ENCODE peak calls at places on chromosomes 11 and 22, in four cellular contexts. T is HL-60, C is transverse colon, Y is spleen. X is an unnamed sample.

GRCh38 chr11:13958596-13958995 is 3.9 kb upstream of the SPON1 start:
- DNase-seq in Y (no peak), C (no peak), T (no peak), X (no peak)

GRCh38 chr11:12066799-12067508 is 43.4 kb upstream of the MICAL2 start:
- DNase-seq in Y (no peak), C (peak; percentile 67), T (peak; percentile 86), X (no peak)

GRCh38 chr11:67504023-67504949 is 877 bp downstream of the PITPNM1 start:
- DNase-seq in C (peak; percentile 37), Y (peak; percentile 88), T (no peak), X (no peak)

GRCh38 chr11:2523821-2524391 is 79.1 kb downstream of the KCNQ1 start:
- DNase-seq in Y (peak; percentile 66), C (peak; percentile 3), T (no peak), X (no peak)

GRCh38 chr11:62143727-62144126 is 19.9 kb downstream of the INCENP start:
- DNase-seq in C (no peak), T (no peak), Y (peak; percentile 41), X (peak; percentile 10)

GRCh38 chr22:46239261-46240048 is 10.6 kb downstream of the CDPF1 start:
- DNase-seq in C (no peak), Y (peak; percentile 53), T (peak; percentile 44), X (no peak)

GRCh38 chr22:31378123-31378522 is 21.3 kb upstream of the DRG1 start:
- DNase-seq in C (no peak), T (no peak), Y (no peak), X (no peak)

GRCh38 chr11:2574043-2574552 is 125.7 kb downstream of the KCNQ1OT1 start:
- DNase-seq in C (peak; percentile 4), Y (peak; percentile 46), T (no peak), X (no peak)

GRCh38 chr11:110903830-110904229 is 191.6 kb upstream of the ARHGAP20 start:
- DNase-seq in T (no peak), C (no peak), Y (no peak), X (no peak)

GRCh38 chr11:2800655-2801531 is 84.7 kb downstream of the CDKN1C start:
- DNase-seq in T (no peak), C (peak; percentile 3), Y (peak; percentile 56), X (peak; percentile 13)

GRCh38 chr11:119103793-119104192 is 2.1 kb upstream of the DPAGT1 start:
- DNase-seq in Y (peak; percentile 12), C (no peak), T (peak; percentile 59), X (no peak)

GRCh38 chr11:85810871-85811611 is at the start of gene SYTL2:
- DNase-seq in Y (peak; percentile 92), C (peak; percentile 88), T (peak; percentile 59), X (peak; percentile 66)
- TF ChIP-seq CTCF in Y (no peak), C (no peak), T (no peak), X (no peak)

GRCh38 chr11:16942917-16943316 is 71.3 kb downstream of the PLEKHA7 start:
- DNase-seq in T (no peak), Y (no peak), C (no peak), X (no peak)

GRCh38 chr11:16946477-16947282 is 67.5 kb downstream of the PLEKHA7 start:
- DNase-seq in C (no peak), Y (no peak), T (no peak), X (no peak)

GRCh38 chr11:16941935-16942334 is 72.3 kb downstream of the PLEKHA7 start:
- DNase-seq in Y (no peak), T (no peak), C (no peak), X (no peak)

GRCh38 chr11:16942342-16942741 is 71.9 kb downstream of the PLEKHA7 start:
- DNase-seq in T (no peak), Y (no peak), C (no peak), X (no peak)

GRCh38 chr11:16945671-16946469 is 68.3 kb downstream of the PLEKHA7 start:
- DNase-seq in C (peak; percentile 76), T (peak; percentile 75), Y (peak; percentile 81), X (peak; percentile 66)
- TF ChIP-seq POLR2AphosphoS5 in C (no peak), T (no peak), Y (no peak), X (no peak)

GRCh38 chr11:31819533-31820437 is 8.7 kb upstream of the PAX6 start:
- DNase-seq in T (no peak), C (no peak), Y (no peak), X (no peak)
- TF ChIP-seq CTCF in T (no peak), C (no peak), Y (no peak), X (no peak)

GRCh38 chr22:28442951-28443876 is 236.4 kb downstream of the TTC28 start:
- DNase-seq in Y (peak; percentile 78), C (peak; percentile 68), T (peak; percentile 18), X (peak; percentile 66)
- TF ChIP-seq POLR2AphosphoS5 in Y (peak; percentile 41), C (peak; percentile 76), T (no peak), X (no peak)

GRCh38 chr22:47535681-47536080 is 773.2 kb downstream of the TBC1D22A start:
- DNase-seq in C (no peak), Y (no peak), T (no peak), X (no peak)
- TF ChIP-seq CTCF in C (no peak), Y (no peak), T (no peak), X (no peak)

GRCh38 chr11:94141511-94142307 is 13.1 kb downstream of the PANX1 start:
- DNase-seq in Y (no peak), T (no peak), C (no peak), X (no peak)
- TF ChIP-seq POLR2AphosphoS5 in Y (no peak), T (no peak), C (no peak), X (no peak)

DNA sequence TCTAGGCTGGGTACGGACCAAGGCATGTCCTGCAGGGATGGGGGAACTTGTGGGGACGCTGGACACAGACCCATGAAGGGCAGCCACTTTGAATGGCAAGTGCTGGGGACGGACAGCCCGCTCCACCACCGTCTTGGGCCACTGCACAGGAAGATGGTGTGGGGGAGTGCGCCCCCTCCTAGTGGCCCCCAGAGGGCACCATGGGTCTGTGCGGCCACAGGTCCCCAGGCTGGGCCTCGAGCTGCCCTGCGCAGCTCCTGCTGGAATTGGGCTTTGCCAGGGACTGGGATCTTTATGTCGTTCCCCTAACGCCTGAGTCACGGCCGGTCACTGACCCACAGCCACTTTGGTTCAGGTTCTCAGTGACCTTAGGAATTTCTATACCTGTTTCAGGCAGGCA is 44.4 kb downstream of the NAT10 start:
- DNase-seq in Y (no peak), C (no peak), T (no peak), X (no peak)
- TF ChIP-seq CTCF in Y (no peak), C (no peak), T (no peak), X (no peak)

GRCh38 chr11:69948256-69949141 is 129.3 kb upstream of the FGF3 start:
- DNase-seq in T (no peak), Y (peak; percentile 57), C (peak; percentile 48), X (no peak)
- TF ChIP-seq POLR2AphosphoS5 in T (no peak), Y (no peak), C (no peak), X (no peak)

DNA sequence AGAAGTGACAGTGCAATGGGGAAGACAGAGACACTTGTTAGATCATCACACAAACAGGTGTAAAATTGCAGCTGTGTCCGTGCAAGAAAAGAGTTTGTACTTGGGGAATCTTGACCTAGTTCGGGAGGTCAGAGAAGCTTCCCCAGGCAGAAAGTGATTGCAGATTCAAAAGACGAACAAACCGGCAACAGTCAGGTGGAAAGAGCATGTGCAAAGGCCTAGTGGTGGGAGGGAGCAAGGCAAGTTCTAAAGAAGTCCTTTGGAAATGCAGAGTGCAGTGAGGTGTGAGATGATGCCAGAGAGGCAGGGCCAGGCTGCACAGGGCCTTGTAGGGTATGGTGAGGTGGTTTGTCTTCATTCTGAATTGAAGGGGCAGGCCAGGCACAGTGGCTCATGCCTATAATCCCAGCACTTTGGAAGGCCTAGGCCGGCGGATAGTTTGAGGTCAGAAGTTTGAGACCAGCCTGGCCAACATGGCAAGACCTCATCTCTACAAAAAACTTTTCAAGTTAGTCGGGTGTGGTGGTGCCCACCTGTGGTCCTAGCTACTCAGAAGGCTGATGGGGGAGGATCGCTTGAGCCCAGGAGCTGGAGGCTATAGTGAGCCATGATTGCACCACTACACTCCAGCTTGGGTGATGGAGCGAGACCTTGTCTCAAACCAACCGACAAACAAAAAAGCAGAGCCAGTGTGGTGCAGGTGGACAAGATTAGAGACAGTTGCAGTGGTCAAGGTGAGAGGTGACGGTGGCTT is 1.9 kb upstream of the ESS2 start:
- DNase-seq in T (no peak), C (no peak), Y (peak; percentile 59), X (no peak)
- TF ChIP-seq CTCF in T (no peak), C (no peak), Y (no peak), X (no peak)

DNA sequence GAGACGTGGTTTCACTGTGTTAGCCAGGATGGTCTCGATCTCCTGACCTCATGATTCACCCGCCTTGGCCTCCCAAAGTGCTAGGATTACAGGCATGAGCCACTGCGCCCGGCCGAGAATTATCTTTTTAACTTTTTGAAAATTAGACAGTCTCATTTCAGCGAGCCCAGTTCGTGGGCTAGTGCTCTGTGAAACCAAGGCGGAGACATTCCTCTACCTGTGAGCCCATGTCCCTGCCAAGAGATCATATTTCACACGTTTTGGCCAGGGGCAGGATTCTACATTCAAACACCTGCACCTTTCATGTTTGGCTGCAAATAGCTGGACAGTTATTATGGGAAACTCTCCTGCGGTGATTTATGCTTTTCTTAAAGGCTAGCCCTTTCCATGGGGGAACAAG is 60.3 kb downstream of the IRAG1 start:
- DNase-seq in C (no peak), Y (no peak), T (no peak), X (no peak)
- TF ChIP-seq POLR2AphosphoS5 in C (no peak), Y (no peak), T (no peak), X (no peak)